ENCODE peak calls at places on chromosomes 13 and 19, in six cellular contexts. One of them, this sample, is unnamed.

GRCh38 chr13:63901630-63902029 is 2486.0 kb upstream of the PCDH20 start:
- DNase-seq in adipocyte: no peak
- DNase-seq in A549: peak; percentile 1
- DNase-seq in tibial artery: no peak
- DNase-seq in psoas muscle: no peak
- DNase-seq in neuronal stem cell: no peak
- DNase-seq in this sample: no peak

GRCh38 chr19:38267780-38268430 is 3.5 kb downstream of the SPINT2 start:
- DNase-seq in adipocyte: no peak
- DNase-seq in neuronal stem cell: no peak
- DNase-seq in psoas muscle: no peak
- DNase-seq in tibial artery: no peak
- DNase-seq in A549: peak; percentile 81
- DNase-seq in this sample: no peak

GRCh38 chr13:34369925-34370324 is 552.0 kb downstream of the RFC3 start:
- DNase-seq in tibial artery: no peak
- DNase-seq in adipocyte: no peak
- DNase-seq in psoas muscle: no peak
- DNase-seq in neuronal stem cell: no peak
- DNase-seq in A549: no peak
- DNase-seq in this sample: no peak

GRCh38 chr19:10353793-10354391 is 14.5 kb upstream of the ICAM3 start:
- DNase-seq in tibial artery: no peak
- DNase-seq in A549: peak; percentile 56
- DNase-seq in psoas muscle: peak; percentile 85
- DNase-seq in neuronal stem cell: peak; percentile 92
- DNase-seq in adipocyte: peak; percentile 45
- DNase-seq in this sample: no peak

GRCh38 chr19:30082168-30082567 is 140.1 kb downstream of the URI1 start:
- DNase-seq in adipocyte: no peak
- DNase-seq in tibial artery: no peak
- DNase-seq in A549: no peak
- DNase-seq in neuronal stem cell: no peak
- DNase-seq in psoas muscle: no peak
- DNase-seq in this sample: no peak

GRCh38 chr13:37065893-37066526 is 6.5 kb upstream of the SUPT20H start:
- DNase-seq in neuronal stem cell: no peak
- DNase-seq in psoas muscle: no peak
- DNase-seq in tibial artery: no peak
- DNase-seq in A549: no peak
- DNase-seq in adipocyte: no peak
- DNase-seq in this sample: no peak

GRCh38 chr13:44206429-44206828 is 167.2 kb upstream of the SERP2 start:
- DNase-seq in adipocyte: no peak
- DNase-seq in A549: no peak
- DNase-seq in psoas muscle: no peak
- DNase-seq in tibial artery: no peak
- DNase-seq in neuronal stem cell: no peak
- DNase-seq in this sample: no peak

GRCh38 chr13:98450495-98451167 is 126.3 kb downstream of the STK24 start:
- DNase-seq in neuronal stem cell: no peak
- DNase-seq in psoas muscle: peak; percentile 74
- DNase-seq in tibial artery: no peak
- DNase-seq in A549: no peak
- DNase-seq in adipocyte: no peak
- DNase-seq in this sample: no peak

GRCh38 chr19:19257137-19257536 is 16.0 kb downstream of the TM6SF2 start:
- DNase-seq in A549: no peak
- DNase-seq in neuronal stem cell: no peak
- DNase-seq in tibial artery: no peak
- DNase-seq in psoas muscle: no peak
- DNase-seq in adipocyte: no peak
- DNase-seq in this sample: no peak

GRCh38 chr13:32969516-32969941 is 46.7 kb upstream of the KL start:
- DNase-seq in A549: no peak
- DNase-seq in tibial artery: no peak
- DNase-seq in neuronal stem cell: no peak
- DNase-seq in psoas muscle: no peak
- DNase-seq in adipocyte: peak; percentile 75
- DNase-seq in this sample: no peak

GRCh38 chr13:43865892-43866291 is 13.6 kb downstream of the CCDC122 start:
- DNase-seq in neuronal stem cell: no peak
- DNase-seq in psoas muscle: no peak
- DNase-seq in A549: peak; percentile 35
- DNase-seq in adipocyte: peak; percentile 75
- DNase-seq in tibial artery: no peak
- DNase-seq in this sample: no peak

GRCh38 chr13:98014766-98015165 is 61.3 kb downstream of the IPO5 start:
- DNase-seq in tibial artery: no peak
- DNase-seq in psoas muscle: no peak
- DNase-seq in neuronal stem cell: no peak
- DNase-seq in A549: no peak
- DNase-seq in adipocyte: peak; percentile 76
- DNase-seq in this sample: no peak

GRCh38 chr19:5826531-5827341 is 12.8 kb downstream of the FUT6 start:
- DNase-seq in A549: peak; percentile 70
- DNase-seq in psoas muscle: no peak
- DNase-seq in adipocyte: peak; percentile 29
- DNase-seq in neuronal stem cell: peak; percentile 32
- DNase-seq in tibial artery: no peak
- DNase-seq in this sample: no peak

GRCh38 chr19:38470788-38471480 is 37.4 kb downstream of the RYR1 start:
- DNase-seq in adipocyte: no peak
- DNase-seq in A549: no peak
- DNase-seq in tibial artery: no peak
- DNase-seq in neuronal stem cell: no peak
- DNase-seq in psoas muscle: no peak
- DNase-seq in this sample: no peak

GRCh38 chr13:99501952-99502310 is 659 bp downstream of the TM9SF2 start:
- DNase-seq in tibial artery: no peak
- DNase-seq in adipocyte: peak; percentile 63
- DNase-seq in A549: peak; percentile 3
- DNase-seq in psoas muscle: no peak
- DNase-seq in neuronal stem cell: no peak
- DNase-seq in this sample: no peak

GRCh38 chr13:48233097-48233885 is at the start of gene ITM2B:
- DNase-seq in tibial artery: peak; percentile 57
- DNase-seq in psoas muscle: peak; percentile 88
- DNase-seq in neuronal stem cell: peak; percentile 59
- DNase-seq in adipocyte: peak; percentile 86
- DNase-seq in A549: peak; percentile 64
- DNase-seq in this sample: peak; percentile 69

GRCh38 chr13:110018009-110018408 is 231.6 kb upstream of the IRS2 start:
- DNase-seq in neuronal stem cell: no peak
- DNase-seq in adipocyte: no peak
- DNase-seq in tibial artery: no peak
- DNase-seq in psoas muscle: no peak
- DNase-seq in A549: no peak
- DNase-seq in this sample: no peak

GRCh38 chr13:73598021-73598712 is 536.0 kb downstream of the KLF12 start:
- DNase-seq in tibial artery: no peak
- DNase-seq in A549: peak; percentile 81
- DNase-seq in adipocyte: peak; percentile 54
- DNase-seq in psoas muscle: no peak
- DNase-seq in neuronal stem cell: no peak
- DNase-seq in this sample: no peak

GRCh38 chr13:31627097-31627496 is 112.2 kb upstream of the RXFP2 start:
- DNase-seq in tibial artery: no peak
- DNase-seq in A549: no peak
- DNase-seq in neuronal stem cell: no peak
- DNase-seq in psoas muscle: no peak
- DNase-seq in adipocyte: peak; percentile 64
- DNase-seq in this sample: no peak

GRCh38 chr19:6536138-6536671 is 5.4 kb downstream of the TNFSF9 start:
- DNase-seq in tibial artery: no peak
- DNase-seq in neuronal stem cell: no peak
- DNase-seq in psoas muscle: peak; percentile 78
- DNase-seq in A549: peak; percentile 88
- DNase-seq in adipocyte: peak; percentile 26
- DNase-seq in this sample: peak; percentile 48

GRCh38 chr19:34806976-34807860 is 34.2 kb upstream of the ZNF599 start:
- DNase-seq in A549: no peak
- DNase-seq in neuronal stem cell: no peak
- DNase-seq in tibial artery: no peak
- DNase-seq in adipocyte: no peak
- DNase-seq in psoas muscle: no peak
- DNase-seq in this sample: no peak

GRCh38 chr13:75748874-75749273 is 112.7 kb downstream of the LMO7 start:
- DNase-seq in psoas muscle: no peak
- DNase-seq in tibial artery: no peak
- DNase-seq in neuronal stem cell: no peak
- DNase-seq in adipocyte: no peak
- DNase-seq in A549: no peak
- DNase-seq in this sample: no peak

GRCh38 chr19:46081928-46082727 is 41.3 kb upstream of the IGFL4 start:
- DNase-seq in A549: peak; percentile 75
- DNase-seq in tibial artery: no peak
- DNase-seq in adipocyte: peak; percentile 67
- DNase-seq in neuronal stem cell: peak; percentile 26
- DNase-seq in psoas muscle: no peak
- DNase-seq in this sample: no peak

GRCh38 chr19:47998800-47999199 is 4.4 kb downstream of the ELSPBP1 start:
- DNase-seq in neuronal stem cell: no peak
- DNase-seq in tibial artery: no peak
- DNase-seq in psoas muscle: no peak
- DNase-seq in A549: no peak
- DNase-seq in adipocyte: no peak
- DNase-seq in this sample: no peak

GRCh38 chr19:13839193-13839937 is 37.6 kb upstream of the NANOS3 start:
- DNase-seq in adipocyte: peak; percentile 94
- DNase-seq in tibial artery: peak; percentile 93
- DNase-seq in neuronal stem cell: no peak
- DNase-seq in A549: peak; percentile 57
- DNase-seq in psoas muscle: peak; percentile 96
- DNase-seq in this sample: peak; percentile 80

GRCh38 chr19:13882419-13882795 is 5.5 kb downstream of the NANOS3 start:
- DNase-seq in A549: no peak
- DNase-seq in tibial artery: no peak
- DNase-seq in neuronal stem cell: no peak
- DNase-seq in psoas muscle: no peak
- DNase-seq in adipocyte: no peak
- DNase-seq in this sample: no peak

GRCh38 chr19:15124572-15125231 is 17.5 kb downstream of the SYDE1 start:
- DNase-seq in psoas muscle: peak; percentile 61
- DNase-seq in A549: no peak
- DNase-seq in adipocyte: peak; percentile 36
- DNase-seq in neuronal stem cell: no peak
- DNase-seq in tibial artery: no peak
- DNase-seq in this sample: no peak

GRCh38 chr13:74683411-74683810 is 549.2 kb upstream of the KLF12 start:
- DNase-seq in tibial artery: no peak
- DNase-seq in adipocyte: no peak
- DNase-seq in psoas muscle: no peak
- DNase-seq in A549: no peak
- DNase-seq in neuronal stem cell: no peak
- DNase-seq in this sample: no peak

DNA sequence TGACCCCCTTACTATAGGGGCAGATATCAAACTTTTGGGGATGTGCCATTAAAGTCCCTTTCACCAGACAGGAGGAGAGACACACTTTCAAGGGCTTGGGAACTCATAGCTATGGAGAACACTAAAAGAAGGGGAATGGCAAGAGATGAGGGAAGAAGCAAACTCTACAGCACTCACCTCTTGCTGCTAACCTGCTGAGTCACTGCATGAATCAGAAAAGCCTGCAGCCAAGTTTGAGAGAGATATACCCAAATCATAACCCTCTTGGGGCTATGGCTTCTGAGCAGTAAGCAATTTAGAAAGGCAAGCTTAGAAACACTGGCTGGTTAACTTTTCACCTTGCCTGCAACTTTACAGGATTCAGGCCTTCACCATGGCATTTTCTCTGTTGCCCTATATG is 1028.0 kb downstream of the UQCRFS1 start:
- DNase-seq in tibial artery: no peak
- DNase-seq in neuronal stem cell: no peak
- DNase-seq in A549: peak; percentile 16
- DNase-seq in adipocyte: no peak
- DNase-seq in psoas muscle: no peak
- DNase-seq in this sample: no peak
- H3K9me3 ChIP-seq in tibial artery: no peaks in the 10 kb centered on the region
- H3K9me3 ChIP-seq in neuronal stem cell: no peaks in the 10 kb centered on the region
- H3K9me3 ChIP-seq in A549: peaks cover 8% of the 10 kb centered on the region
- H3K9me3 ChIP-seq in adipocyte: no peaks in the 10 kb centered on the region
- H3K9me3 ChIP-seq in psoas muscle: no peaks in the 10 kb centered on the region
- H3K9me3 ChIP-seq in this sample: no peaks in the 10 kb centered on the region

DNA sequence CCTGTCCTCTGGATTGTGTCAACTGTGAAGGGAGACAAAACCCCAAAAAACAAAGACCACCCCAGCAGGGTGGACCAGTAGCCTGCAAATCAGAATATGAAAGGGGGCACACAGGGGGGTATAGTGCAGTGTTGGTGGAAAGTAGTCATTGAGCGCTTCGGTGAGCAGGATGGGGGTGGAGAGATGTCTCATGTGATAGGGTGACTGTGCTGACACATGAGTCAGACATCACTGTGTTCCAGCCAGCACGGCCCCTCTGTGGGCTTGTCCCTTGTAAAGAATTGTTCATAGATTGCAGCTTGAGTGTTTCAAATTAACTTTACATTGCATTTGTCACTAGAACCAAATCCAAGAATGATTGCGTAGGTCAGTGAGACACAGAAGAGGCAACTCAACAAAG is 7.4 kb downstream of the ZNF440 start:
- DNase-seq in neuronal stem cell: no peak
- DNase-seq in adipocyte: peak; percentile 7
- DNase-seq in tibial artery: no peak
- DNase-seq in psoas muscle: no peak
- DNase-seq in A549: no peak
- DNase-seq in this sample: no peak
- H3K9me3 ChIP-seq in neuronal stem cell: peaks cover 12% of the 10 kb centered on the region
- H3K9me3 ChIP-seq in adipocyte: no peaks in the 10 kb centered on the region
- H3K9me3 ChIP-seq in tibial artery: peaks cover 19% of the 10 kb centered on the region
- H3K9me3 ChIP-seq in psoas muscle: no peaks in the 10 kb centered on the region
- H3K9me3 ChIP-seq in A549: no peaks in the 10 kb centered on the region
- H3K9me3 ChIP-seq in this sample: no peaks in the 10 kb centered on the region

GRCh38 chr19:56905616-56906015 is 65.1 kb upstream of the PEG3 start:
- DNase-seq in adipocyte: no peak
- DNase-seq in neuronal stem cell: no peak
- DNase-seq in tibial artery: no peak
- DNase-seq in A549: no peak
- DNase-seq in psoas muscle: no peak
- DNase-seq in this sample: no peak

GRCh38 chr19:56900573-56901097 is 60.1 kb upstream of the PEG3 start:
- DNase-seq in tibial artery: no peak
- DNase-seq in A549: no peak
- DNase-seq in psoas muscle: no peak
- DNase-seq in neuronal stem cell: no peak
- DNase-seq in adipocyte: no peak
- DNase-seq in this sample: no peak

GRCh38 chr19:56896041-56896440 is 55.5 kb upstream of the PEG3 start:
- DNase-seq in A549: no peak
- DNase-seq in neuronal stem cell: no peak
- DNase-seq in adipocyte: no peak
- DNase-seq in tibial artery: no peak
- DNase-seq in psoas muscle: no peak
- DNase-seq in this sample: no peak

GRCh38 chr19:56899943-56900342 is 59.4 kb upstream of the PEG3 start:
- DNase-seq in tibial artery: no peak
- DNase-seq in neuronal stem cell: no peak
- DNase-seq in psoas muscle: no peak
- DNase-seq in adipocyte: no peak
- DNase-seq in A549: no peak
- DNase-seq in this sample: no peak
- H3K9me3 ChIP-seq in tibial artery: no peaks in the 10 kb centered on the region
- H3K9me3 ChIP-seq in neuronal stem cell: peaks cover 23% of the 10 kb centered on the region
- H3K9me3 ChIP-seq in psoas muscle: no peaks in the 10 kb centered on the region
- H3K9me3 ChIP-seq in adipocyte: peaks cover 7% of the 10 kb centered on the region
- H3K9me3 ChIP-seq in A549: peaks cover 41% of the 10 kb centered on the region
- H3K9me3 ChIP-seq in this sample: no peaks in the 10 kb centered on the region

GRCh38 chr19:57031156-57031555 is 88.6 kb upstream of the USP29 start:
- DNase-seq in psoas muscle: no peak
- DNase-seq in tibial artery: no peak
- DNase-seq in A549: no peak
- DNase-seq in adipocyte: no peak
- DNase-seq in neuronal stem cell: no peak
- DNase-seq in this sample: no peak
- H3K9me3 ChIP-seq in psoas muscle: peaks cover 14% of the 10 kb centered on the region
- H3K9me3 ChIP-seq in tibial artery: peaks cover 9% of the 10 kb centered on the region
- H3K9me3 ChIP-seq in A549: peaks cover 52% of the 10 kb centered on the region
- H3K9me3 ChIP-seq in adipocyte: peaks cover 8% of the 10 kb centered on the region
- H3K9me3 ChIP-seq in neuronal stem cell: peaks cover 18% of the 10 kb centered on the region
- H3K9me3 ChIP-seq in this sample: no peaks in the 10 kb centered on the region

This sample was measured in T-helper 17 cell.